ENCODE peak calls at places on chromosomes 3 and 15, in seven cellular contexts. J is CD4-positive, alpha-beta T cell; G is foreskin keratinocyte; Z is brain microvascular endothelial cell; M is sigmoid colon; D is transverse colon; L is left lung. N is an unnamed sample.

GRCh38 chr3:44969170-44969569 is 6.8 kb downstream of the ZDHHC3 start:
- DNase-seq in J (no peak), G (no peak), Z (no peak), M (no peak), D (no peak), L (no peak), N (no peak)

GRCh38 chr3:140917769-140918168 is 23.9 kb upstream of the SLC25A36 start:
- DNase-seq in J (no peak), G (no peak), Z (no peak), M (no peak), D (no peak), L (no peak), N (no peak)

GRCh38 chr15:89399390-89400120 is 64.9 kb upstream of the POLG start:
- DNase-seq in J (no peak), G (no peak), Z (no peak), M (no peak), D (peak), L (no peak), N (peak)

GRCh38 chr3:183698318-183698731 is 728 bp downstream of the YEATS2 start:
- DNase-seq in J (peak), G (no peak), Z (no peak), M (peak), D (peak), L (no peak), N (peak)

GRCh38 chr3:55000546-55000945 is 72.7 kb upstream of the LRTM1 start:
- DNase-seq in J (no peak), G (no peak), Z (peak), M (no peak), D (no peak), L (no peak), N (peak)

GRCh38 chr15:55774113-55774970 is 31.4 kb upstream of the PRTG start:
- DNase-seq in J (peak), G (no peak), Z (peak), M (no peak), D (peak), L (no peak), N (peak)

GRCh38 chr3:187586226-187586625 is 84.0 kb downstream of the SST start:
- DNase-seq in J (no peak), G (no peak), Z (no peak), M (no peak), D (no peak), L (no peak), N (no peak)

GRCh38 chr15:63089260-63090043 is 32.2 kb upstream of the LACTB start:
- DNase-seq in J (no peak), G (no peak), Z (peak), M (peak), D (peak), L (no peak), N (no peak)

GRCh38 chr3:149291178-149291577 is 42.3 kb downstream of the TM4SF18 start:
- DNase-seq in J (no peak), G (no peak), Z (no peak), M (no peak), D (no peak), L (no peak), N (no peak)

GRCh38 chr3:29693863-29694262 is 413.0 kb downstream of the RBMS3 start:
- DNase-seq in J (no peak), G (peak), Z (peak), M (no peak), D (no peak), L (no peak), N (peak)

GRCh38 chr15:31870336-31871158 is 159.8 kb upstream of the CHRNA7 start:
- DNase-seq in J (peak), G (peak), Z (peak), M (peak), D (peak), L (peak), N (peak)
- TF ChIP-seq CTCF in J (no peak), G (no peak), Z (no peak), M (no peak), D (no peak), L (no peak), N (no peak)

DNA sequence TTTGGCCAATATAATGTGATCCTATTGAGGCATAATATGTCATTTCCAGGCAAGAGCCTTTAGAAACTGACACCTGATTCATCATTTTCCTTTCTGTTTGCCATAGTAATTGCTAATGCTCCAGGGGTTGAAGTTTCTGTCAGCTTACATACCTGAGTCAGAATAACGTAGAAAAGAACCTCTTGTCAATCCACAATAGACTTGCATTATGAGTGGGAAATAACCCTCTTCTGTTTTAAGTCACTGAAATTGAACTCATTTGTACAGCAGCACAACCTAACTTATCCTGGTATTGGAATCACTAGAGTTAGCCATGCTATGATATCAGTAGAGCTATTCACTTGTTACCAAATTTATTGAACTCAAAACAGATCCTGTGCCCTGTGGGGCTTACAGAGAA is 101.7 kb upstream of the TP63 start:
- DNase-seq in J (no peak), G (no peak), Z (no peak), M (no peak), D (no peak), L (no peak), N (no peak)
- H3K27ac ChIP-seq in J (no peak), G (no peak), Z (no peak), M (no peak), D (no peak), L (no peak), N (no peak)

GRCh38 chr3:49607796-49608195 is 53.5 kb downstream of the BSN start:
- DNase-seq in J (no peak), G (no peak), Z (no peak), M (peak), D (no peak), L (no peak), N (no peak)
- TF ChIP-seq CTCF in J (no peak), G (peak), Z (peak), M (no peak), D (no peak), L (no peak), N (no peak)

GRCh38 chr3:36932979-36933378 is 11.9 kb downstream of the TRANK1 start:
- DNase-seq in J (no peak), G (no peak), Z (peak), M (no peak), D (no peak), L (no peak), N (no peak)
- H3K27ac ChIP-seq in J (no peak), G (peak), Z (peak), M (no peak), D (no peak), L (no peak), N (no peak)

DNA sequence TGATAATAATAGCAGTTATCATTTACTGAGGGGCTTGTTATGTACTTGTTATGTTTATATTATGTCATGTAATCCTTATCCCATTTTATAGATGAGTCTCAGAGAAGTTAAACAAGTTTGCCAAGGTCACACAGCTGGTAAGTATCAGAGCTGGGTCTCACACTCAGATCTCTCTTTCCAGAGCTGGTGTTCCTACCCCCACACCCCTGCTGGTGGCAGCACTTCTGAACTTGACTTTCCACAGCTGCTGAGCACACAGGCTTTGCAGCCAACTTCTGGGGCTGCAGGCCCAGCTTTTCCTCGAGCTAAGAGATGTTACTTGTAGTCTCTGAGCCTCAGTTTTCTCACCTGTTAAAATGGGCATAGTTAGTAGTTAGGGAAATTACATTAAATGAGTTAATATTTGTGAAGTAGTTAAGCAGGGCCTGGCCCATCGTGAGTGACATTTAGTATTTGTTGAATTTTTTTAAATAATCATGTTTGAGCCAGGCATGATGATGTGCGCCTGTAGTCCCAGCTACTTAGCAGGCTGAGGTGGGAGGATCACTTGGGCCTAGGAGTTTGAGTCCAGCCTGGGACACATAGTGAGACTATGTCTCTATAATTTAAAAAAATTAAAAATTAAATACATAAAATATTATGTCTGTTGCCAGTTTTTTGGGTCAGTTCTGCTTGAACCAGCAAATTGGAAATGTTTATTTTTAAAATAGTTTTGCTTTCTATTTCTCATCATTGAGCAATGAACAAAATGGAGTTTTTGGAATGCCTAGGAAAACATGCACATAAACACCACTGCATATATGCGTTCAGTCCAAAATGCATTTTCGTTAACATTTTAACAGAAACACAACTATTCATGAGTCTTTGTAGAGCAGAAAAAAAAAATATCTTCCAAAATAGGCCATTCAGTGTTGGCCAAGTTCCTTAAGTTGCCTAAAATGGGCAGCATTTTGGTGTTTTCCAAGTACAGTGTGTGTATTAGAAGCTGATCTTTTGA is 87.3 kb downstream of the SMAD6 start:
- DNase-seq in J (no peak), G (no peak), Z (peak), M (no peak), D (peak), L (no peak), N (no peak)
- TF ChIP-seq CTCF in J (no peak), G (peak), Z (peak), M (peak), D (peak), L (peak), N (peak)

N was measured in RWPE1.